ENCODE peak calls at places on chromosomes 4 and X, in four cellular contexts. G is fibroblast of pulmonary artery, M is fibroblast of mammary gland, O is DND-41. R is an unnamed sample.

GRCh38 chrX:155966876-155967275 is 30.6 kb upstream of the IL9R start:
- DNase-seq in G (peak), M (peak), O (peak), R (no peak)

GRCh38 chr4:152935138-152935537 is 985 bp upstream of the FHDC1 start:
- DNase-seq in G (no peak), M (no peak), O (no peak), R (no peak)

GRCh38 chr4:38177792-38178665 is 217.8 kb downstream of the PTTG2 start:
- DNase-seq in G (peak), M (peak), O (peak), R (peak)

GRCh38 chr4:19945979-19946380 is 305.7 kb upstream of the SLIT2 start:
- DNase-seq in G (peak), M (peak), O (peak), R (no peak)

GRCh38 chr4:80685219-80685618 is 345.3 kb upstream of the BMP3 start:
- DNase-seq in G (no peak), M (no peak), O (no peak), R (no peak)

GRCh38 chr4:89300490-89300889 is 7.1 kb downstream of the GPRIN3 start:
- DNase-seq in G (no peak), M (no peak), O (no peak), R (no peak)

GRCh38 chrX:111467896-111468295 is 43.5 kb upstream of the SERTM2 start:
- DNase-seq in G (no peak), M (no peak), O (no peak), R (no peak)

GRCh38 chr4:17173300-17173699 is 274.9 kb upstream of the LDB2 start:
- DNase-seq in G (no peak), M (no peak), O (no peak), R (no peak)

GRCh38 chr4:25320374-25321172 is 8.0 kb downstream of the ZCCHC4 start:
- DNase-seq in G (peak), M (peak), O (no peak), R (no peak)

GRCh38 chr4:156336516-156336915 is 382.9 kb upstream of the CTSO start:
- DNase-seq in G (no peak), M (no peak), O (no peak), R (no peak)

GRCh38 chr4:187183826-187184225 is 460.2 kb upstream of the FAT1 start:
- DNase-seq in G (no peak), M (no peak), O (no peak), R (no peak)

GRCh38 chr4:173538148-173538902 is 8.3 kb upstream of the HAND2 start:
- DNase-seq in G (no peak), M (peak), O (no peak), R (no peak)

GRCh38 chr4:13892739-13893105 is 265.2 kb upstream of the BOD1L1 start:
- DNase-seq in G (peak), M (no peak), O (no peak), R (no peak)

GRCh38 chr4:126778348-126778747 is 854.4 kb upstream of the INTU start:
- DNase-seq in G (peak), M (peak), O (no peak), R (no peak)

GRCh38 chr4:146398896-146399443 is 122.8 kb downstream of the SLC10A7 start:
- DNase-seq in G (no peak), M (no peak), O (no peak), R (no peak)

GRCh38 chr4:37847311-37847710 is 20.8 kb downstream of the PGM2 start:
- DNase-seq in G (no peak), M (no peak), O (no peak), R (no peak)

GRCh38 chrX:13295841-13296240 is 24.0 kb downstream of the ATXN3L start:
- DNase-seq in G (no peak), M (no peak), O (no peak), R (no peak)

GRCh38 chrX:154490021-154490413 is 412 bp downstream of the SLC10A3 start:
- DNase-seq in G (peak), M (peak), O (peak), R (no peak)

GRCh38 chr4:150348079-150348478 is 233.9 kb upstream of the MAB21L2 start:
- DNase-seq in G (peak), M (peak), O (no peak), R (no peak)

GRCh38 chr4:2364654-2365053 is 53.8 kb downstream of the ZFYVE28 start:
- DNase-seq in G (peak), M (peak), O (no peak), R (peak)

GRCh38 chr4:34323549-34324325 is 1920.6 kb downstream of the ARAP2 start:
- DNase-seq in G (peak), M (peak), O (no peak), R (no peak)

GRCh38 chr4:183471960-183472708 is 27.7 kb downstream of the CDKN2AIP start:
- DNase-seq in G (peak), M (peak), O (peak), R (peak)
- TF ChIP-seq CTCF in G (peak), M (peak), O (peak), R (peak)

GRCh38 chrX:103817502-103817901 is 14.6 kb downstream of the RAB9B start:
- DNase-seq in G (peak), M (peak), O (peak), R (no peak)
- TF ChIP-seq CTCF in G (peak), M (peak), O (peak), R (peak)

DNA sequence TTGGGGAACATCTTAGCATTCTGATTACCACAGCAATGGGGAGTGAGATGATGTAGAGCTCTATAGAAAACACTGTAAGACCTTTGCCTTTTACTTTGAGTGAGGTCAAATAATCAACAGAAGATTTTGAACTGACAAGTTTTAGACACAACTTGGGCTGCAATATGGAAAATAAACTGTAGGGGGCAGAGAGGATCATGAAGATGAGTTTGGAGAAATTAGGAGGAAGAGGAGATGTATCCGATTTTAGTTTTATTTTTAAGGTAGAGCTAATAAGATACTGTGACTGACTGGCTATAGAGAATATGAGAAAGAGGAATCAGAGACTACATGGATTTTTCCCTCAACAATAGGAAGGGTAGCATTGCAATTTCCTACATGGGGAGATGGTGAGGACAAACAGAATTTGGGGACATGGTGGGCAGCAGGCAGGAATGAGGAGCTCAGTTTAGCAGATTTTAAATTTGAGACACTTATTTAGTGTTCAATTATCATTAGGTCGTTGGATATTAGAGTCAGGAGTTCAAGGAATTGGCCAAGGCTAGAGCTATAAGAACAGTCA is 563.1 kb downstream of the INPP4B start:
- DNase-seq in G (no peak), M (peak), O (peak), R (no peak)
- TF ChIP-seq CTCF in G (peak), M (peak), O (peak), R (no peak)

GRCh38 chr4:166600264-166600663 is 634.0 kb downstream of the SPOCK3 start:
- DNase-seq in G (no peak), M (no peak), O (no peak), R (no peak)

GRCh38 chr4:166594326-166594946 is 639.9 kb downstream of the SPOCK3 start:
- DNase-seq in G (peak), M (peak), O (no peak), R (no peak)
- TF ChIP-seq CTCF in G (peak), M (peak), O (peak), R (no peak)

GRCh38 chr4:154315741-154316140 is 175.9 kb downstream of the DCHS2 start:
- DNase-seq in G (no peak), M (no peak), O (no peak), R (no peak)

GRCh38 chr4:154313004-154313587 is 178.5 kb downstream of the DCHS2 start:
- DNase-seq in G (no peak), M (peak), O (no peak), R (no peak)

GRCh38 chr4:154312246-154312645 is 179.4 kb downstream of the DCHS2 start:
- DNase-seq in G (no peak), M (no peak), O (no peak), R (no peak)

GRCh38 chr4:154317600-154317999 is 174.0 kb downstream of the DCHS2 start:
- DNase-seq in G (no peak), M (no peak), O (no peak), R (no peak)

DNA sequence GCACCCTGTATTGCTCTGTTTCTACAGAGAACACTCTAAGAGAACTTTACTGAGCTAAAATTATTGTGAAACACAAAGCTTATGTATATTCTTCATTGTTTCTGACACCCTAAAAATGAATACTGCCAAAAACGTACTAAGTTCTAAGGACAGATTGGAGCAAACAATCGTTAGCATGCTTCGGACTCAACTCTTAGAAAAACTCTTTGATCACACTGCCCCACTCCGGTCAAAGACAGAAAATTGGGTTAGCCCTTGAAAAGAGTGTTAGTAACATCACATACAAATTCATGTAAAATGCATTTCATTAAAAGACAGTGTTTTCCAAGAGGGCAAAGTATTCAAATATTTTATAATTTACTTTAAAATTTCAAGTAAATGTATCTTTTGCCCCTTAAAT is 177.4 kb downstream of the DCHS2 start:
- DNase-seq in G (peak), M (peak), O (no peak), R (no peak)
- TF ChIP-seq CTCF in G (peak), M (peak), O (no peak), R (no peak)

R was measured in natural killer cell.